ENCODE peak calls at places on chromosomes 11 and 22, in eight cellular contexts. F is epithelial cell of esophagus; U is HepG2; K is effector memory CD4-positive, alpha-beta T cell; T is NCI-H187; I is stimulated activated CD4-positive, alpha-beta T cell treated with anti-CD3 and anti-CD28 coated beads, TNF-alpha, amount 100 ng/mL, for 24 hours; S is neural progenitor cell; B is cardiac fibroblast. O is an unnamed sample.

GRCh38 chr22:24186892-24187670 is 5.8 kb downstream of the SUSD2 start:
- DNase-seq in K (no peak), U (no peak), S (no peak), B (no peak), I (no peak), T (no peak), F (no peak), O (peak)

GRCh38 chr22:19793656-19794310 is 33.2 kb downstream of the TBX1 start:
- DNase-seq in F (no peak), U (no peak), K (no peak), I (no peak), T (no peak), S (no peak), B (no peak), O (no peak)

GRCh38 chr11:85628771-85629341 is 463 bp downstream of the TMEM126B start:
- DNase-seq in I (no peak), B (no peak), U (peak), F (peak), K (no peak), T (no peak), S (peak), O (no peak)

GRCh38 chr11:77823775-77824174 is 2.8 kb downstream of the AAMDC start:
- DNase-seq in I (no peak), K (no peak), U (peak), B (peak), S (no peak), T (no peak), F (no peak), O (no peak)

GRCh38 chr11:129428027-129428426 is 52.4 kb downstream of the BARX2 start:
- DNase-seq in U (no peak), T (no peak), K (no peak), I (no peak), B (no peak), F (no peak), S (no peak), O (no peak)

GRCh38 chr11:65217441-65218423 is 36.0 kb downstream of the CAPN1 start:
- DNase-seq in U (no peak), F (no peak), B (no peak), T (no peak), I (no peak), K (no peak), S (no peak), O (no peak)

GRCh38 chr22:30948930-30949342 is 19.6 kb downstream of the MORC2 start:
- DNase-seq in I (no peak), S (no peak), U (no peak), K (no peak), F (no peak), T (no peak), B (peak), O (no peak)

GRCh38 chr22:20918663-20919220 is 1.5 kb downstream of the CRKL start:
- DNase-seq in K (no peak), U (peak), B (no peak), T (no peak), I (no peak), F (peak), S (peak), O (no peak)

GRCh38 chr22:43177479-43177878 is 9.5 kb downstream of the TTLL12 start:
- DNase-seq in K (no peak), U (no peak), B (no peak), F (no peak), T (no peak), S (no peak), I (no peak), O (no peak)

GRCh38 chr22:42857845-42858481 is 890 bp upstream of the ARFGAP3 start:
- DNase-seq in I (no peak), T (no peak), F (no peak), K (no peak), S (no peak), B (no peak), U (peak), O (no peak)

GRCh38 chr22:48952256-48953102 is 875.2 kb downstream of the BRD1 start:
- DNase-seq in I (no peak), K (no peak), S (no peak), T (no peak), U (no peak), F (no peak), B (no peak), O (no peak)

GRCh38 chr22:24532075-24532474 is 22.9 kb downstream of the GUCD1 start:
- DNase-seq in I (no peak), K (no peak), U (no peak), B (no peak), T (no peak), S (no peak), F (peak), O (no peak)

GRCh38 chr11:64858467-64859401 is 14.3 kb upstream of the CDC42BPG start:
- DNase-seq in U (no peak), S (no peak), K (peak), B (no peak), I (peak), T (no peak), F (no peak), O (no peak)

GRCh38 chr11:59053387-59053786 is 32.7 kb upstream of the GLYATL1B start:
- DNase-seq in I (peak), U (peak), F (peak), S (peak), B (peak), T (peak), K (peak), O (no peak)

GRCh38 chr11:129143335-129143734 is 48.8 kb downstream of the ARHGAP32 start:
- DNase-seq in B (peak), S (no peak), K (no peak), I (no peak), T (no peak), U (peak), F (peak), O (peak)

GRCh38 chr11:74942073-74942750 is 6.7 kb downstream of the XRRA1 start:
- DNase-seq in B (no peak), T (no peak), F (no peak), K (no peak), I (no peak), U (no peak), S (no peak), O (no peak)

GRCh38 chr22:29683536-29683935 is 36.3 kb upstream of the CABP7 start:
- DNase-seq in I (no peak), U (no peak), T (no peak), B (no peak), F (no peak), S (no peak), K (no peak), O (no peak)

GRCh38 chr11:22199243-22199642 is 6.4 kb downstream of the ANO5 start:
- DNase-seq in U (no peak), S (no peak), K (no peak), I (no peak), F (no peak), B (no peak), T (no peak), O (no peak)

GRCh38 chr11:10599388-10600175 is 31.1 kb upstream of the LYVE1 start:
- DNase-seq in B (peak), I (no peak), T (no peak), S (no peak), F (peak), U (peak), K (no peak), O (no peak)

GRCh38 chr22:49869091-49869830 is 15.6 kb downstream of the ZBED4 start:
- DNase-seq in F (no peak), I (no peak), K (no peak), S (no peak), T (no peak), U (no peak), B (no peak), O (no peak)

GRCh38 chr11:35649984-35650383 is 12.6 kb upstream of the TRIM44 start:
- DNase-seq in F (peak), U (no peak), T (no peak), B (peak), S (no peak), I (no peak), K (no peak), O (no peak)

GRCh38 chr11:108576523-108576922 is 17.0 kb downstream of the EXPH5 start:
- DNase-seq in B (no peak), U (no peak), T (no peak), I (no peak), F (no peak), S (no peak), K (no peak), O (no peak)

GRCh38 chr11:86182976-86183584 is 61.5 kb upstream of the EED start:
- DNase-seq in K (peak), S (no peak), T (no peak), F (peak), I (peak), U (no peak), B (peak), O (no peak)

GRCh38 chr11:105507496-105508254 is 102.2 kb upstream of the GRIA4 start:
- DNase-seq in I (no peak), K (no peak), T (no peak), B (no peak), S (no peak), F (no peak), U (no peak), O (no peak)

GRCh38 chr11:121613724-121614123 is 161.0 kb upstream of the SORL1-AS1 start:
- DNase-seq in F (no peak), T (no peak), I (no peak), S (no peak), K (no peak), U (no peak), B (no peak), O (no peak)

GRCh38 chr11:85854212-85854556 is 999 bp upstream of the CCDC83 start:
- DNase-seq in B (no peak), I (no peak), S (no peak), F (no peak), K (no peak), T (no peak), U (no peak), O (no peak)

GRCh38 chr22:32723632-32724031 is 77.9 kb upstream of the TIMP3 start:
- DNase-seq in T (no peak), S (no peak), F (peak), U (no peak), K (no peak), B (peak), I (peak), O (no peak)

GRCh38 chr11:7882860-7883259 is 48.2 kb downstream of the OR10A6 start:
- DNase-seq in F (no peak), B (peak), U (no peak), K (no peak), I (no peak), S (no peak), T (no peak), O (no peak)

GRCh38 chr11:47589504-47590025 is 3.1 kb downstream of the FAM180B start:
- DNase-seq in T (no peak), B (no peak), K (no peak), U (no peak), I (no peak), S (no peak), F (no peak), O (no peak)

GRCh38 chr22:45779351-45779750 is 107.7 kb downstream of the ATXN10 start:
- DNase-seq in I (no peak), F (peak), U (no peak), K (no peak), T (no peak), S (no peak), B (no peak), O (no peak)

GRCh38 chr22:29396126-29396525 is 7.8 kb upstream of the AP1B1 start:
- DNase-seq in I (no peak), S (no peak), T (no peak), U (no peak), K (no peak), F (no peak), B (no peak), O (no peak)

GRCh38 chr11:93829598-93829997 is 20.8 kb downstream of the VSTM5 start:
- DNase-seq in I (no peak), B (no peak), F (no peak), T (no peak), S (no peak), K (no peak), U (no peak), O (no peak)

GRCh38 chr11:93396356-93396755 is 65.8 kb downstream of the DEUP1 start:
- DNase-seq in U (no peak), K (no peak), T (no peak), S (peak), F (no peak), B (no peak), I (no peak), O (no peak)

GRCh38 chr11:44840085-44840478 is 110.6 kb downstream of the TP53I11 start:
- DNase-seq in F (no peak), T (no peak), S (no peak), I (no peak), U (no peak), K (no peak), B (no peak), O (no peak)

GRCh38 chr11:31815743-31816466 is 4.8 kb upstream of the PAX6 start:
- DNase-seq in F (no peak), B (no peak), S (peak), U (no peak), T (no peak), K (no peak), I (no peak), O (peak)

GRCh38 chr11:72553748-72554147 is 119.4 kb upstream of the CLPB start:
- DNase-seq in B (no peak), I (no peak), U (no peak), S (peak), F (no peak), T (no peak), K (no peak), O (peak)

GRCh38 chr22:20940178-20940790 is 23.1 kb downstream of the CRKL start:
- DNase-seq in U (no peak), B (no peak), T (no peak), F (no peak), S (no peak), I (no peak), K (no peak), O (no peak)

GRCh38 chr11:121117753-121118152 is 16.7 kb downstream of the TECTA start:
- DNase-seq in F (no peak), S (no peak), T (no peak), K (no peak), B (no peak), I (no peak), U (no peak), O (no peak)